ENCODE peak calls at places on chromosomes 7 and 10, in five cellular contexts. T, P, M, G and H are unnamed samples.

GRCh38 chr10:103476046-103476768 is 2.8 kb downstream of the CALHM3 start:
- DNase-seq in P (no peak), G (no peak), M (no peak), T (peak), H (no peak)

GRCh38 chr7:155962191-155962967 is 150.1 kb upstream of the SHH start:
- DNase-seq in G (peak), M (no peak), T (peak), P (peak), H (peak)

GRCh38 chr10:36494386-36494785 is 631.0 kb upstream of the ANKRD30A start:
- DNase-seq in G (peak), T (no peak), P (no peak), M (no peak), H (peak)

GRCh38 chr7:1487466-1487865 is 16.7 kb downstream of the INTS1 start:
- DNase-seq in P (no peak), T (no peak), G (no peak), M (no peak), H (no peak)

GRCh38 chr7:95169678-95170077 is 154.7 kb downstream of the PON1 start:
- DNase-seq in G (no peak), T (no peak), P (no peak), M (no peak), H (no peak)

GRCh38 chr10:127884501-127884900 is 8.2 kb downstream of the CLRN3 start:
- DNase-seq in T (no peak), M (no peak), G (no peak), P (no peak), H (no peak)

GRCh38 chr10:63264852-63265617 is 131.9 kb downstream of the NRBF2 start:
- DNase-seq in M (no peak), G (peak), T (no peak), P (no peak), H (peak)

GRCh38 chr10:86648706-86649426 is 5.5 kb upstream of the OPN4 start:
- DNase-seq in P (peak), G (peak), T (peak), M (no peak), H (peak)

GRCh38 chr7:51316262-51316665 is 345 bp downstream of the COBL start:
- DNase-seq in T (peak), G (no peak), M (no peak), P (no peak), H (no peak)

GRCh38 chr7:13017325-13017853 is 330.0 kb downstream of the ARL4A start:
- DNase-seq in M (no peak), G (peak), P (no peak), T (peak), H (no peak)

GRCh38 chr10:97939446-97939990 is 89.9 kb downstream of the GOLGA7B start:
- DNase-seq in G (no peak), P (no peak), T (no peak), M (no peak), H (no peak)